ENCODE peak calls at places on chromosomes 13 and 19, in four cellular contexts. B, V, N and Z are unnamed samples.

GRCh38 chr19:39494661-39495060 is 4.1 kb upstream of the DLL3 start:
- DNase-seq in B (no peak), V (no peak), N (no peak), Z (no peak)

GRCh38 chr19:33064778-33065550 is at the start of gene RHPN2:
- DNase-seq in B (no peak), V (peak), N (peak), Z (peak)

GRCh38 chr19:5480427-5480836 is 25.2 kb downstream of the ZNRF4 start:
- DNase-seq in B (no peak), V (peak), N (no peak), Z (peak)

GRCh38 chr13:110230661-110231347 is 76.2 kb downstream of the COL4A1 start:
- DNase-seq in B (no peak), V (no peak), N (no peak), Z (no peak)

GRCh38 chr19:40314646-40315045 is 29.5 kb upstream of the AKT2 start:
- DNase-seq in B (no peak), V (no peak), N (no peak), Z (no peak)

GRCh38 chr19:45294291-45295029 is 28.2 kb downstream of the CKM start:
- DNase-seq in B (no peak), V (no peak), N (peak), Z (peak)

GRCh38 chr19:16821081-16821480 is 8.1 kb upstream of the SIN3B start:
- DNase-seq in B (no peak), V (no peak), N (no peak), Z (no peak)

GRCh38 chr13:33323766-33324525 is 38.4 kb upstream of the STARD13 start:
- DNase-seq in B (no peak), V (no peak), N (no peak), Z (no peak)

GRCh38 chr19:1269478-1270167 is 491 bp downstream of the CIRBP start:
- DNase-seq in B (peak), V (peak), N (peak), Z (peak)

GRCh38 chr19:11551603-11552235 is 7.3 kb downstream of the ELOF1 start:
- DNase-seq in B (no peak), V (peak), N (no peak), Z (peak)

GRCh38 chr19:41269055-41269454 is 4.9 kb downstream of the HNRNPUL1 start:
- DNase-seq in B (no peak), V (no peak), N (no peak), Z (no peak)

GRCh38 chr13:47903836-47904235 is 97.2 kb downstream of the SUCLA2 start:
- DNase-seq in B (no peak), V (no peak), N (no peak), Z (no peak)

GRCh38 chr13:74555291-74556001 is 421.2 kb upstream of the KLF12 start:
- DNase-seq in B (no peak), V (no peak), N (peak), Z (peak)

GRCh38 chr13:46804391-46804815 is 7.4 kb upstream of the ESD start:
- DNase-seq in B (no peak), V (no peak), N (no peak), Z (no peak)

GRCh38 chr19:5001547-5002131 is 32.7 kb downstream of the KDM4B start:
- DNase-seq in B (no peak), V (no peak), N (no peak), Z (peak)

GRCh38 chr13:102461302-102461701 is 59.5 kb upstream of the FGF14 start:
- DNase-seq in B (no peak), V (no peak), N (no peak), Z (no peak)